ENCODE peak calls at places on chromosomes 16 and 17, in six cellular contexts. W is iPS-NIHi11, A is NCI-H1048, Q is ACHN, F is lung microvascular endothelial cell, I is DMS153. R is an unnamed sample.

GRCh38 chr16:71883193-71883848 is 661 bp downstream of the ZNF821 start:
- DNase-seq in W (peak), A (no peak), Q (peak), F (peak), I (no peak), R (peak)

GRCh38 chr17:17835415-17836249 is 1.2 kb downstream of the SREBF1 start:
- DNase-seq in W (no peak), A (no peak), Q (peak), F (no peak), I (no peak), R (no peak)

GRCh38 chr17:68310141-68310540 is 18.8 kb downstream of the ARSG start:
- DNase-seq in W (no peak), A (no peak), Q (no peak), F (no peak), I (no peak), R (no peak)

GRCh38 chr16:67110136-67110847 is 551 bp downstream of the PHAF1 start:
- DNase-seq in W (peak), A (no peak), Q (no peak), F (no peak), I (no peak), R (peak)

GRCh38 chr17:3911271-3912053 is 4.8 kb downstream of the P2RX1 start:
- DNase-seq in W (no peak), A (no peak), Q (no peak), F (no peak), I (peak), R (no peak)

GRCh38 chr16:86923656-86924055 is 345.3 kb downstream of the FOXL1 start:
- DNase-seq in W (no peak), A (no peak), Q (no peak), F (peak), I (no peak), R (no peak)

GRCh38 chr17:77959216-77959925 is 868 bp downstream of the TNRC6C start:
- DNase-seq in W (peak), A (no peak), Q (no peak), F (peak), I (no peak), R (no peak)

GRCh38 chr17:78962345-78962983 is 17.3 kb downstream of the LGALS3BP start:
- DNase-seq in W (no peak), A (no peak), Q (no peak), F (no peak), I (no peak), R (no peak)

GRCh38 chr16:77422196-77422784 is 12.5 kb downstream of the ADAMTS18 start:
- DNase-seq in W (no peak), A (no peak), Q (no peak), F (no peak), I (no peak), R (no peak)

GRCh38 chr17:3827124-3827773 is 18.8 kb downstream of the NCBP3 start:
- DNase-seq in W (peak), A (no peak), Q (peak), F (peak), I (no peak), R (peak)

GRCh38 chr17:1147664-1148063 is 32.1 kb downstream of the ABR start:
- DNase-seq in W (peak), A (no peak), Q (peak), F (peak), I (no peak), R (peak)

GRCh38 chr16:66920924-66921680 is 2.4 kb upstream of the CDH16 start:
- DNase-seq in W (no peak), A (no peak), Q (peak), F (no peak), I (no peak), R (no peak)

GRCh38 chr16:86994651-86995171 is 322.5 kb downstream of the C16orf95 start:
- DNase-seq in W (peak), A (no peak), Q (peak), F (peak), I (no peak), R (no peak)

GRCh38 chr16:14539156-14539555 is 90.9 kb downstream of the PARN start:
- DNase-seq in W (no peak), A (no peak), Q (no peak), F (no peak), I (no peak), R (no peak)

GRCh38 chr17:70407501-70407900 is 238.2 kb downstream of the KCNJ2 start:
- DNase-seq in W (no peak), A (no peak), Q (no peak), F (no peak), I (no peak), R (no peak)

GRCh38 chr17:31068291-31068690 is 26.5 kb upstream of the NF1 start:
- DNase-seq in W (peak), A (no peak), Q (peak), F (peak), I (peak), R (peak)

GRCh38 chr17:69485901-69486643 is 71.6 kb downstream of the MAP2K6 start:
- DNase-seq in W (no peak), A (no peak), Q (no peak), F (no peak), I (peak), R (no peak)

GRCh38 chr16:47463771-47464624 is 2.9 kb downstream of the PHKB start:
- DNase-seq in W (no peak), A (no peak), Q (no peak), F (peak), I (no peak), R (no peak)

GRCh38 chr17:78838574-78839005 is 2.0 kb downstream of the USP36 start:
- DNase-seq in W (no peak), A (no peak), Q (no peak), F (no peak), I (peak), R (no peak)

GRCh38 chr17:17890773-17891759 is 54.3 kb upstream of the SREBF1 start:
- DNase-seq in W (peak), A (no peak), Q (peak), F (peak), I (peak), R (peak)

GRCh38 chr17:57035971-57036481 is 49.0 kb upstream of the AKAP1 start:
- DNase-seq in W (no peak), A (peak), Q (no peak), F (no peak), I (peak), R (no peak)

GRCh38 chr16:70738083-70738977 is 52.5 kb upstream of the MTSS2 start:
- DNase-seq in W (peak), A (no peak), Q (peak), F (peak), I (no peak), R (peak)

GRCh38 chr16:85386467-85387170 is 226.5 kb upstream of the GSE1 start:
- DNase-seq in W (no peak), A (no peak), Q (no peak), F (no peak), I (no peak), R (peak)

GRCh38 chr16:10989494-10989893 is 45.1 kb downstream of the CLEC16A start:
- DNase-seq in W (no peak), A (no peak), Q (no peak), F (no peak), I (no peak), R (no peak)

GRCh38 chr17:81898029-81898866 is 3.8 kb upstream of the NPB start:
- DNase-seq in W (no peak), A (no peak), Q (peak), F (no peak), I (no peak), R (no peak)

GRCh38 chr17:8941980-8942617 is 23.4 kb downstream of the PIK3R5 start:
- DNase-seq in W (no peak), A (no peak), Q (no peak), F (no peak), I (no peak), R (no peak)

GRCh38 chr16:53282975-53283946 is 151.0 kb upstream of the RBL2 start:
- DNase-seq in W (peak), A (no peak), Q (peak), F (peak), I (peak), R (no peak)

GRCh38 chr17:82400830-82401229 is 17.3 kb upstream of the HEXD start:
- DNase-seq in W (peak), A (no peak), Q (no peak), F (no peak), I (no peak), R (no peak)

GRCh38 chr16:30018731-30019158 is 4.3 kb upstream of the C16orf92 start:
- DNase-seq in W (no peak), A (no peak), Q (no peak), F (no peak), I (no peak), R (no peak)

R was measured in WTC11.